ENCODE peak calls at places on chromosomes 1 and 21, in ten cellular contexts. X is GM23338, D is right atrium auricular region, I is mesothelial cell of epicardium, C is activated B cell treated with CpG ODN at 0.5 μM for 24 hours, Y is A549, G is epithelial cell of esophagus, W is bronchial epithelial cell, H is cardiac fibroblast, S is tibial nerve. T is an unnamed sample.

GRCh38 chr1:193707271-193708015 is 521.0 kb upstream of the B3GALT2 start:
- DNase-seq in W (peak; percentile 92), S (no peak), H (peak; percentile 39), Y (peak; percentile 88), I (no peak), G (peak; percentile 88), C (no peak), X (no peak), D (no peak), T (no peak)

GRCh38 chr1:34710811-34711210 is 44.0 kb upstream of the GJB5 start:
- DNase-seq in G (no peak), X (no peak), Y (no peak), S (no peak), I (no peak), W (no peak), C (no peak), H (no peak), D (no peak), T (no peak)

GRCh38 chr1:242723044-242723742 is 198.7 kb upstream of the PLD5 start:
- DNase-seq in X (no peak), C (no peak), I (no peak), G (no peak), D (no peak), Y (no peak), H (no peak), S (no peak), W (no peak), T (no peak)

GRCh38 chr1:61183471-61184034 is 101.2 kb downstream of the NFIA start:
- DNase-seq in X (no peak), I (no peak), W (peak; percentile 17), C (no peak), H (peak; percentile 68), Y (peak; percentile 13), D (no peak), G (peak; percentile 9), S (no peak), T (no peak)

GRCh38 chr1:44072204-44072603 is 40.9 kb upstream of the SLC6A9 start:
- DNase-seq in G (peak; percentile 77), H (peak; percentile 93), X (no peak), S (no peak), C (no peak), W (peak; percentile 86), Y (no peak), I (no peak), D (no peak), T (no peak)

GRCh38 chr1:94669213-94669612 is 127.7 kb upstream of the F3 start:
- DNase-seq in D (no peak), W (no peak), C (no peak), S (no peak), I (no peak), Y (no peak), G (no peak), H (peak; percentile 15), X (no peak), T (no peak)

GRCh38 chr1:237640011-237640671 is 250.6 kb downstream of the ZP4 start:
- DNase-seq in C (no peak), Y (no peak), S (no peak), I (no peak), G (no peak), W (no peak), D (no peak), H (no peak), X (no peak), T (no peak)

GRCh38 chr1:151542710-151543129 is 2.6 kb downstream of the TUFT1 start:
- DNase-seq in X (no peak), I (no peak), S (no peak), Y (peak; percentile 44), W (peak; percentile 54), D (no peak), H (peak; percentile 54), C (no peak), G (peak; percentile 41), T (no peak)

GRCh38 chr1:7224644-7225043 is 439.4 kb downstream of the CAMTA1 start:
- DNase-seq in I (no peak), Y (peak; percentile 31), D (no peak), G (peak; percentile 21), X (peak; percentile 49), C (no peak), W (no peak), S (no peak), H (no peak), T (peak; percentile 62)

GRCh38 chr21:34073032-34073748 is at the start of the genes MRPS6 and SLC5A3:
- DNase-seq in X (peak; percentile 91), D (no peak), W (peak; percentile 51), C (peak; percentile 80), Y (peak; percentile 78), G (peak; percentile 83), I (peak; percentile 85), H (peak; percentile 81), S (peak; percentile 57), T (peak; percentile 93)
- TF ChIP-seq CTCF in X (no peak), D (no peak), W (no peak), C (no peak), Y (no peak), G (no peak), I (no peak), H (no peak), S (no peak), T (no peak)

DNA sequence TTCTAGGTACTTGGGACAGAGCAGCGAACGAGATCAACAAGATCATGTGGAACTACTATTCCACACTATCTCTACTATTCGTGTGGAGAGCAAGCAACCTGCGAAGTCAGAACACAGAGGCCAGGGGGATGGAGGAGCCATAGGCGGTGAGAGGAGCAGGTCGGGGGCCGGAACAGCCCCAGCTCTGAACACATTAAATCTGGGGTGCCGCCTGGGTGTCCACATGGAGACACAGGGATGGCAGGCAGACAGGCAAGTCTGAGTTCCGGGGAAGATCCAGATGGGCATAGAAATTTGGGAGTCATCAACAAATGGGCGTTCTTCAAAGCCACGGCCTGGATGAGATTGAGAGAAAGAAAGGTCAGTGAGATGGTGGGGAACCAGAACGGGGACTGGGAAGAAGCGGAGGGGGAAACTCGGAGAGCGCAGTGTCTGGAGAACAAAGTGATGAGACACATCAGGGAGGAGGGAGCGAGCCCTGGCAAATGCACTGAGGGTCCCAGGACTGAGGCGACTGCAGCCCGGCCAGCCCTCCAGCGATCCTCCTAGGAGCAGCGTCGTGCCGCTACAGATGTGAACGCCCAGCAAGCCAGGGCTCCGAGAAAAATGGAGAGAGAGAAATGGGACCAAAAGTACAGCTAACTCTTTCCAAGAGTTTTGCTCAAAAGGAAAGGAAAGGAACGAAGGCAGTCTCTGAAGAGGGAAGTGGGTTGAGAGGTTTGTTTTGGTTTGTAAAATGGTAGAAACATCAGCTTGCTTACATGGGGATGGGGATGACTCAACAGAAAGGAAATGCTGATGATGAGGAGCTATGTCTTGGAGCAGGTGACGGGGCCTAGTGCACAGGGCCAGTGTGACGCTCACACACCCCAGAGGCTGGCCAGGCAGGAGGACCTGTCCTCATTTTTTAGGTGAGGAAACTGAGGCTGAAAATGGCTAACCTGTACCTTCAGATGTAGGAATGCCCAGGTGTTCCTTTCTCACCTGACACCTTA is 84.5 kb downstream of the GLIS1 start:
- DNase-seq in W (no peak), H (peak; percentile 74), X (no peak), D (no peak), I (no peak), C (no peak), G (no peak), Y (no peak), S (no peak), T (no peak)
- TF ChIP-seq CTCF in W (no peak), H (no peak), X (no peak), D (no peak), I (no peak), C (no peak), G (no peak), Y (no peak), S (no peak), T (no peak)

GRCh38 chr1:78527706-78528105 is 36.9 kb downstream of the PTGFR start:
- DNase-seq in G (no peak), C (no peak), W (no peak), H (peak; percentile 37), I (no peak), X (no peak), Y (no peak), D (no peak), S (no peak), T (no peak)
- TF ChIP-seq CTCF in G (no peak), C (no peak), W (no peak), H (no peak), I (no peak), X (no peak), Y (no peak), D (no peak), S (no peak), T (no peak)

DNA sequence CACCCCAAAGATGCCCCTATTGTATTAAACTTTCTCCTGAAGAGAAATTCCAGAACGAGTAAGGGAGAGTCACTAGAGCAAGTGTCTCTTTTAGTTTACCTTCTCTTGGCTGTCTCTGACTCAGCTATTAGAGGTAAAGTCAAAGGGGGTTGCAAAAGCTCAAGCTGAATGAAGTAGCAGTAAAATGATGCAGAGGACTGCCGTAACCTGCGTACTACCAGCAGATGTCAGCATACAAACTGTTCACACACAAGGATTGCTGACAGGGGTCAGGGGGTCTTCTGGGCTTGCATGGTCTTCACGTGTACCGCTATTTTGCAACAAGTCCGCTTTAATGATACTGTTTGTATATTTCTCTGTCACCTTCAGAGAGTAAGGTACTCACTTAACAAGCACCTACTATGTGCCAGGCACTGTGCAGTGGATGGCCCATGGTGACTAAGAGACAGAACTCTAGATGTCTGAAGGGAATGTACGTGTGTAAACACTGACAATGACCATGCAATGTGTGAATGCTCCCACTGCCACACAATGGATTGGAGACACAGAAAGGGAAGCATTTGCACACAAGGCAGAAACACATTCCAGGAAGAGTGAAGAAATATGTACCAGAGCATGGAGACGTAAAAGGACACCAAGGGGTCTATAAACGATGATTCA is 34.9 kb downstream of the CHML start:
- DNase-seq in X (peak; percentile 59), I (no peak), H (no peak), C (no peak), D (no peak), G (peak; percentile 71), W (peak; percentile 56), Y (peak; percentile 79), S (no peak), T (no peak)
- TF ChIP-seq CTCF in X (peak; percentile 64), I (no peak), H (peak; percentile 26), C (no peak), D (no peak), G (peak; percentile 39), W (peak; percentile 26), Y (peak; percentile 47), S (no peak), T (peak; percentile 35)

DNA sequence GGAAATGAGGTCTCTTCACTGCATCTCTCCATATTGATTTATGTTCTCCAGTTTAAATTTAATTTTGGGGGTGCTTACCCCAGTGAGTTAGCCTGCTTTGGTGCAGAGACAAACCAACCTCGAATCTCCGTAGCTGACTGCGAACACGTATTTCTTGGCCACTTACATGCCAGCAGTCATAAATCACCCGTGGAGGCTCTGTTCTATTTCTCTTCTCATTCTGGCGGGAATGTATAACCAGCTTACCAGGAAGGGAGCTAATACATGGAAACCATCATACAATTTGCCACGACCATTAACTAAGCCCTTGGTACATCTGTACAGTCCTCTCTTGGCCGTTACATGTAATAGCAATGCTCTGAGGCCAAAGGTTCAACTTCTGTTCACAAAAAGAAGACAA is 148.0 kb downstream of the PLA2G4A start:
- DNase-seq in W (no peak), I (no peak), Y (no peak), H (no peak), G (no peak), X (no peak), D (no peak), S (no peak), C (no peak), T (no peak)
- TF ChIP-seq CTCF in W (no peak), I (no peak), Y (no peak), H (no peak), G (no peak), X (no peak), D (no peak), S (no peak), C (no peak), T (no peak)